ENCODE peak calls at places on chromosomes 6 and 20, in eight cellular contexts. O, J, S, M, D, Z, N and P are unnamed samples. For H3K36me3, the result is how much of the 10 kb centered on the place peaks cover.

GRCh38 chr6:118680452-118681095 is 29.2 kb upstream of the CEP85L start:
- DNase-seq in O (no peak), J (no peak), S (no peak), M (no peak), D (no peak), Z (no peak), N (no peak), P (no peak)

GRCh38 chr6:52233975-52234823 is 10.1 kb downstream of the IL17F start:
- DNase-seq in O (no peak), J (no peak), S (peak), M (no peak), D (peak), Z (peak), N (no peak), P (no peak)

GRCh38 chr6:15661815-15662245 is 998 bp downstream of the DTNBP1 start:
- DNase-seq in O (no peak), J (no peak), S (no peak), M (no peak), D (no peak), Z (no peak), N (no peak), P (no peak)

GRCh38 chr20:37441023-37441422 is 80.0 kb upstream of the NNAT start:
- DNase-seq in O (no peak), J (no peak), S (no peak), M (no peak), D (no peak), Z (no peak), N (no peak), P (no peak)

GRCh38 chr6:127420558-127420957 is 38.6 kb downstream of the KIAA0408 start:
- DNase-seq in O (peak), J (no peak), S (peak), M (peak), D (peak), Z (peak), N (no peak), P (no peak)

GRCh38 chr6:4670295-4670694 is 105.9 kb upstream of the CDYL start:
- DNase-seq in O (no peak), J (no peak), S (no peak), M (peak), D (no peak), Z (no peak), N (no peak), P (no peak)

GRCh38 chr6:56839533-56840183 is 115.2 kb upstream of the BEND6 start:
- DNase-seq in O (no peak), J (no peak), S (no peak), M (no peak), D (no peak), Z (no peak), N (no peak), P (no peak)

GRCh38 chr6:946546-946945 is 253.6 kb upstream of the EXOC2 start:
- DNase-seq in O (no peak), J (no peak), S (no peak), M (no peak), D (no peak), Z (no peak), N (no peak), P (no peak)

GRCh38 chr6:39057251-39058155 is 8.9 kb downstream of the GLP1R start:
- DNase-seq in O (no peak), J (peak), S (no peak), M (no peak), D (no peak), Z (no peak), N (peak), P (no peak)

GRCh38 chr6:155247618-155248017 is 16.2 kb upstream of the CLDN20 start:
- DNase-seq in O (no peak), J (no peak), S (no peak), M (no peak), D (no peak), Z (peak), N (no peak), P (no peak)

GRCh38 chr6:4446982-4447381 is 311.6 kb upstream of the ECI2 start:
- DNase-seq in O (no peak), J (no peak), S (peak), M (no peak), D (no peak), Z (peak), N (no peak), P (no peak)

GRCh38 chr6:141195251-141195832 is 937.4 kb upstream of the GJE1 start:
- DNase-seq in O (no peak), J (no peak), S (no peak), M (no peak), D (no peak), Z (no peak), N (no peak), P (no peak)
- TF ChIP-seq CTCF in O (no peak), J (no peak), S (no peak), M (no peak), D (peak), Z (no peak), N (no peak), P (no peak)

DNA sequence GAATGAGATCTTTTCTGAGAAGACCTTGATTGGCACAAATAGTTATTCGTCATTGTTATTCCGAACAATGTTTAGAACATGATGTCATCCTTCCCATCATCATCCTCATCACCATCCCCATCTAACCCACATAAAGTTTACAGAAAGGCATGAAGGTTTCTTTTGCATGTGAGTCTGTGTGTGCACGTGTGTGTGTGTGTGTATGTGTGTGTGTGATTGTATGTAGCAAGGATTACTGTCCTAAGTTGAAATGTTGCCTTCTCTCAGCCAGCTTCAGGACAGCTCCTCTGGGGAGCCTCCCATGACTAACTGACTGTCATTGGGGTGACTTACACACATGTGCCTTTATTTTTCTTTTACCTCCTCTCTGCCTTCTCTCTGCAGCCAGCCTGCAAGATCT is 113.5 kb downstream of the SLC22A3 start:
- DNase-seq in O (no peak), J (no peak), S (no peak), M (no peak), D (peak), Z (peak), N (no peak), P (no peak)
- H3K4me3 ChIP-seq in O (no peak), J (no peak), S (no peak), M (no peak), D (no peak), Z (no peak), N (no peak), P (no peak)

GRCh38 chr6:31686483-31686882 is 5.6 kb upstream of the LY6G5C start:
- DNase-seq in O (no peak), J (no peak), S (no peak), M (no peak), D (no peak), Z (no peak), N (no peak), P (no peak)

GRCh38 chr6:31687860-31688693 is 7.2 kb upstream of the LY6G5C start:
- DNase-seq in O (no peak), J (no peak), S (no peak), M (no peak), D (no peak), Z (no peak), N (no peak), P (no peak)

GRCh38 chr6:31690231-31691077 is 9.6 kb upstream of the LY6G5C start:
- DNase-seq in O (no peak), J (no peak), S (peak), M (no peak), D (no peak), Z (no peak), N (peak), P (no peak)

GRCh38 chr6:31689249-31690110 is 8.6 kb upstream of the LY6G5C start:
- DNase-seq in O (no peak), J (no peak), S (no peak), M (no peak), D (no peak), Z (no peak), N (no peak), P (no peak)

DNA sequence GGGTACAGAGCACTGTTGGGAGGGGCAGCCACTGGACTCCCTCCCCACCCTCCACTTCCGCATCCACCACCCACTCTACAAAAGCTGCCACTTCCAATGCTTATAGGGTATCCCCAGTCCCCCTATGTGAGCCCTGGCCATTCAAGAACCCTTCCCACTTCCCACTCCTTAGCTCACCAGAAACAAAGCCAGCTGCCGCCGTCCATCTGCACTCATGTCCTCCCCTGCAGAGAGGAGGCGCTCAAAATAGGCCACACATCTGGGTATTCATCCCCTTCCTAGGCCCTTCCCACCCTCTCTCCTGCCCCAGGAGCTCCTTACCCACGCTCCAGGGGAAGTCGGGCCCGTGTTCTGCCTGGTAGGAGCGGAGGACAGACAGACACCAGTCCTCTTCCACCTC is 6.5 kb upstream of the LY6G5C start:
- DNase-seq in O (no peak), J (no peak), S (no peak), M (no peak), D (no peak), Z (no peak), N (no peak), P (no peak)
- H3K36me3 ChIP-seq in O (half or more), J (half or more), S (under half), M (under half), D (half or more), Z (half or more), N (half or more), P (under half)

DNA sequence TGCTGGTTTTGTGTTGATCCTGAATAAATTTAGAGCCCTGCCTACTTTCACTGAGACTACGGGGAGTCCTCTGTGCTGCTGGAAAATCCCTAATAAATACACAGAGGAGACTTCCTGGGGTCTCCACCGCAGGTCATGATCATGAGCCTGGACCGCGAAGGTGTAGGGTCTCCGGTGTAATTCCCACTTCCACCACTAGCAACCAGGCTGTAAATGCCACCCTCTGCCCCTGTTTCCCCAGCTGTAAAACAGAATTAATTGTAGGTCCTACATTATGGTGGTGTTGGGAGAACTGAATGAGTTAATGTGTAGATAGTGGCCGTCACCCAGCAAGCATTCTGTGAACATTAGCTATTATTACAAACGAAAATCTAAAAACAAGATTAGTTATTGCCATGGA is 191.6 kb upstream of the THBS2 start:
- DNase-seq in O (no peak), J (no peak), S (no peak), M (no peak), D (no peak), Z (no peak), N (no peak), P (no peak)
- TF ChIP-seq CTCF in O (no peak), J (peak), S (peak), M (no peak), D (peak), Z (peak), N (no peak), P (no peak)